ENCODE peak calls at places on chromosomes 5 and 9, in seven cellular contexts. One of them, this sample, is unnamed.

GRCh38 chr9:3916984-3917383 is 382.9 kb downstream of the GLIS3 start:
- DNase-seq in lower lobe of right lung: no peak
- DNase-seq in BE2C: no peak
- DNase-seq in small intestine: no peak
- DNase-seq in prostate gland: no peak
- DNase-seq in ovary: no peak
- DNase-seq in AG10803: peak
- DNase-seq in this sample: no peak

GRCh38 chr5:67234671-67235176 is 38.1 kb upstream of the CD180 start:
- DNase-seq in AG10803: peak
- DNase-seq in small intestine: no peak
- DNase-seq in ovary: peak
- DNase-seq in prostate gland: peak
- DNase-seq in lower lobe of right lung: peak
- DNase-seq in BE2C: peak
- DNase-seq in this sample: peak

GRCh38 chr5:6633469-6634326 is 458 bp downstream of the SRD5A1 start:
- DNase-seq in ovary: no peak
- DNase-seq in BE2C: peak
- DNase-seq in lower lobe of right lung: no peak
- DNase-seq in prostate gland: peak
- DNase-seq in AG10803: no peak
- DNase-seq in small intestine: peak
- DNase-seq in this sample: peak

GRCh38 chr5:105506692-105507277 is 1944.2 kb upstream of the NUDT12 start:
- DNase-seq in prostate gland: no peak
- DNase-seq in BE2C: peak
- DNase-seq in AG10803: no peak
- DNase-seq in small intestine: no peak
- DNase-seq in lower lobe of right lung: no peak
- DNase-seq in ovary: no peak
- DNase-seq in this sample: no peak

GRCh38 chr5:128546658-128547281 is 8.7 kb upstream of the FBN2 start:
- DNase-seq in BE2C: no peak
- DNase-seq in lower lobe of right lung: no peak
- DNase-seq in small intestine: no peak
- DNase-seq in AG10803: no peak
- DNase-seq in prostate gland: no peak
- DNase-seq in ovary: no peak
- DNase-seq in this sample: no peak

GRCh38 chr5:179699640-179700298 is 1.0 kb downstream of the CANX start:
- DNase-seq in small intestine: peak
- DNase-seq in ovary: no peak
- DNase-seq in AG10803: peak
- DNase-seq in prostate gland: no peak
- DNase-seq in lower lobe of right lung: no peak
- DNase-seq in BE2C: peak
- DNase-seq in this sample: peak

GRCh38 chr5:109387408-109387974 is 22.3 kb downstream of the PJA2 start:
- DNase-seq in BE2C: no peak
- DNase-seq in ovary: no peak
- DNase-seq in small intestine: no peak
- DNase-seq in lower lobe of right lung: no peak
- DNase-seq in AG10803: no peak
- DNase-seq in prostate gland: no peak
- DNase-seq in this sample: no peak

GRCh38 chr9:135244751-135245221 is 157.3 kb downstream of the OLFM1 start:
- DNase-seq in prostate gland: peak
- DNase-seq in lower lobe of right lung: peak
- DNase-seq in ovary: no peak
- DNase-seq in AG10803: no peak
- DNase-seq in BE2C: peak
- DNase-seq in small intestine: no peak
- DNase-seq in this sample: peak

GRCh38 chr5:38843665-38844064 is 2.1 kb upstream of the OSMR start:
- DNase-seq in small intestine: no peak
- DNase-seq in prostate gland: no peak
- DNase-seq in ovary: no peak
- DNase-seq in AG10803: no peak
- DNase-seq in lower lobe of right lung: no peak
- DNase-seq in BE2C: no peak
- DNase-seq in this sample: no peak

GRCh38 chr5:38846379-38846967 is 661 bp downstream of the OSMR start:
- DNase-seq in small intestine: no peak
- DNase-seq in BE2C: no peak
- DNase-seq in prostate gland: no peak
- DNase-seq in ovary: peak
- DNase-seq in AG10803: peak
- DNase-seq in lower lobe of right lung: no peak
- DNase-seq in this sample: no peak

GRCh38 chr5:38845555-38846378 is at the start of gene OSMR:
- DNase-seq in small intestine: peak
- DNase-seq in AG10803: peak
- DNase-seq in lower lobe of right lung: peak
- DNase-seq in prostate gland: peak
- DNase-seq in BE2C: no peak
- DNase-seq in ovary: peak
- DNase-seq in this sample: peak

GRCh38 chr5:38848637-38849036 is 2.8 kb downstream of the OSMR start:
- DNase-seq in lower lobe of right lung: no peak
- DNase-seq in small intestine: no peak
- DNase-seq in AG10803: no peak
- DNase-seq in prostate gland: no peak
- DNase-seq in BE2C: no peak
- DNase-seq in ovary: no peak
- DNase-seq in this sample: no peak

DNA sequence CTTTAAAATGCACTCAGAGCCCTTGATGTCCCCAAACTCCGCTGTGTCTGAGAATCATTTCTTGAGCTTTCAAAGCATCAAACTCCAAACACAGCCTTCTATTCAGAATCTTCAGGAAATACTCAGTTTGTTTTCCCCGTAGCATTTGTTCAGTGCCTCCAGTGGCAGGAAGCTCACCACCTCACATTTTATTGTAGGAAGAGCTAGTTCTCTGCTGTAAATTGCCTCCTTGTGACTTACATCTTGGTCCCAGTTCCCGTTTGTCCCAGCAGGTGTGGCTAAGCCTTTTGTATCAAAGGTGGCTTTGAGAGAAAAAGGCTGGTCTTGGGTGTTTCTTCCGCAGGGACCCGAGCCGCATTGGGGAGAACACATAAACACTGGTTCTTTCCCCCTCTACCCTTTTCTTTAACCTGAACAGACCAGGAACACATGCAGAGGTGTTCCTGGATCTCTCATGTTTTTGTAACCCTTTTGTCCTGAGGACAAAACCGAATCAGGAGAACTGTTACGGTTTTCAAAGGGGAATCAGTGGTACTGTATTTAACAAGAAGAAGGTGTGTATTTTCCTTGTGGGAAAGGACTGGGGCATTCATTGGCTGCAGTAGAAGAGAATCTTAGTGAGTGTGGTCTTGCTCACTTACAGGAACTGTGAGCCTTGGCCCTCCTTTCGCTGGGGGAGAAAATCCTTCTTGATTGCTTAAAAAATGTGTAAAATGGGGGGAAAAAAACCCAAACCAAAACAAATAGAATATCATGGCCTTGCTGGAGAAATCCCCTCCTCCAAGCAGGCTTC is 1.9 kb downstream of the OSMR start:
- DNase-seq in BE2C: no peak
- DNase-seq in lower lobe of right lung: no peak
- DNase-seq in small intestine: no peak
- DNase-seq in prostate gland: no peak
- DNase-seq in AG10803: no peak
- DNase-seq in ovary: no peak
- DNase-seq in this sample: peak
- H3K4me3 ChIP-seq in BE2C: no peak
- H3K4me3 ChIP-seq in lower lobe of right lung: peak
- H3K4me3 ChIP-seq in small intestine: no peak
- H3K4me3 ChIP-seq in prostate gland: no peak
- H3K4me3 ChIP-seq in AG10803: peak
- H3K4me3 ChIP-seq in ovary: peak
- H3K4me3 ChIP-seq in this sample: peak

DNA sequence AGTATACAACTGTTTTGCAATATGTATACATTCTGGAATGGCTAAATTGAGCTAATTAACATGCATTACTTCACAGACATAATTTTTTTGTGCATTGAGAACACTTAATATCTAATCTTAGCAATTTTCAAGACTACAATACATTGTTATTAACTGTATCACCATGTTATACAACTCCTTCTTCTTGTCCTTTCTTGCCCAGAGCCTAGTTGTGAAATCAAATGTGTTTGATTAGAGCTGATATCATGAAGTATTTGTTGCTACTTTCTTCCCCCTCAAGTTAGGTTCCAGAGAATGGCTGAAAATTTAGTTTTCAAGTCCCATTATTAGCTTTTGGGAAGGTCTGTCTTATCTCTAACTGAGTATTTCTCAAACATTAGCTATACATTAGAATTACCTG is 607.8 kb downstream of the PSAT1 start:
- DNase-seq in BE2C: no peak
- DNase-seq in ovary: no peak
- DNase-seq in prostate gland: no peak
- DNase-seq in AG10803: no peak
- DNase-seq in small intestine: no peak
- DNase-seq in lower lobe of right lung: no peak
- DNase-seq in this sample: no peak
- H3K4me3 ChIP-seq in BE2C: no peak
- H3K4me3 ChIP-seq in ovary: no peak
- H3K4me3 ChIP-seq in prostate gland: no peak
- H3K4me3 ChIP-seq in AG10803: no peak
- H3K4me3 ChIP-seq in small intestine: no peak
- H3K4me3 ChIP-seq in lower lobe of right lung: no peak
- H3K4me3 ChIP-seq in this sample: no peak

DNA sequence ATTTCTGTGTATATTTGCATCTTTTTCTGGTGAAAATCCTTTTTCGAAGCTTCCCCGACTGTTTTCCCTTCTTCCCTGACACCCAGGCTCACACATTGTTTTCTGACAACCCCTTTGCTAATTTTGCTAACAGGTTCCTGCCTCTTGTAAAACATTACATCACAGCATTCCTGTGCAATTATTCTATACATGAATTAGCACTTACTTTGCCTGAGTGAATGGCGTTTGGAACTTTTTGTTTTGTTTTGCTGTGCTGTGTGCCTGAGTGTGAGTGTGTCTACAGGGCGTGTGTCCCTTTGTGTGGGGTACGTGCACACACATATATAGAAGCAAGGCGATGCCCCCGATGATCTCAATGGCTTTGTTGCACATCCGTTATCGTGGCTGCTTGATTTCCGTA is 398.4 kb upstream of the IRX1 start:
- DNase-seq in lower lobe of right lung: no peak
- DNase-seq in small intestine: no peak
- DNase-seq in BE2C: no peak
- DNase-seq in prostate gland: no peak
- DNase-seq in AG10803: no peak
- DNase-seq in ovary: no peak
- DNase-seq in this sample: no peak
- H3K4me3 ChIP-seq in lower lobe of right lung: no peak
- H3K4me3 ChIP-seq in small intestine: no peak
- H3K4me3 ChIP-seq in BE2C: no peak
- H3K4me3 ChIP-seq in prostate gland: no peak
- H3K4me3 ChIP-seq in AG10803: no peak
- H3K4me3 ChIP-seq in ovary: no peak
- H3K4me3 ChIP-seq in this sample: no peak

GRCh38 chr5:142551242-142552067 is 134.4 kb downstream of the FGF1 start:
- DNase-seq in prostate gland: no peak
- DNase-seq in small intestine: peak
- DNase-seq in lower lobe of right lung: no peak
- DNase-seq in ovary: no peak
- DNase-seq in AG10803: peak
- DNase-seq in BE2C: peak
- DNase-seq in this sample: peak
- H3K4me3 ChIP-seq in prostate gland: no peak
- H3K4me3 ChIP-seq in small intestine: no peak
- H3K4me3 ChIP-seq in lower lobe of right lung: peak
- H3K4me3 ChIP-seq in ovary: no peak
- H3K4me3 ChIP-seq in AG10803: peak
- H3K4me3 ChIP-seq in BE2C: peak
- H3K4me3 ChIP-seq in this sample: peak

DNA sequence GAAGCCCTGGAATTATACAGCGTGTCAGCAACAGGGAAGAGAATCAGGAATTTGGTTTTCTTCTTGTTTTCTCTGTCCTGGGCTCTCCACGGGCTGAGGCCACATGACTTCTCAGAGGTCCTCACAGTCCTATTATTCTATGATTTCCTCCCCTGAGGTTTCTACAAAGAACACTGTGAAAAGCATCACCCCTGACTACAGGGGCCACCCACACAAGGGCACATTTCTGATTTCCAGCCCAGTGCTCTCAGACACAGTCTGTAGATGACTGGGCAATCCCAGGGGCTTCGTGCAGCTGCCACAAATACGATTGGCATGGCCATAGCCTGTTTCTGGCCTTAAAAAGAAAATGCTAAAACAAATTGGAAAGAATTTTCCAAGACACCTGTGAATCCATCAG is 284.9 kb downstream of the CEMIP2 start:
- DNase-seq in BE2C: no peak
- DNase-seq in lower lobe of right lung: no peak
- DNase-seq in ovary: no peak
- DNase-seq in prostate gland: no peak
- DNase-seq in AG10803: no peak
- DNase-seq in small intestine: no peak
- DNase-seq in this sample: no peak
- H3K4me3 ChIP-seq in BE2C: no peak
- H3K4me3 ChIP-seq in lower lobe of right lung: no peak
- H3K4me3 ChIP-seq in ovary: no peak
- H3K4me3 ChIP-seq in prostate gland: no peak
- H3K4me3 ChIP-seq in AG10803: no peak
- H3K4me3 ChIP-seq in small intestine: no peak
- H3K4me3 ChIP-seq in this sample: no peak

GRCh38 chr9:14314929-14315753 is 1.2 kb upstream of the NFIB start:
- DNase-seq in ovary: peak
- DNase-seq in prostate gland: peak
- DNase-seq in lower lobe of right lung: peak
- DNase-seq in BE2C: peak
- DNase-seq in AG10803: no peak
- DNase-seq in small intestine: peak
- DNase-seq in this sample: peak

GRCh38 chr9:14316574-14317304 is 2.8 kb upstream of the NFIB start:
- DNase-seq in small intestine: no peak
- DNase-seq in prostate gland: no peak
- DNase-seq in AG10803: no peak
- DNase-seq in lower lobe of right lung: no peak
- DNase-seq in BE2C: no peak
- DNase-seq in ovary: no peak
- DNase-seq in this sample: no peak

GRCh38 chr9:14318934-14319513 is 5.1 kb upstream of the NFIB start:
- DNase-seq in AG10803: no peak
- DNase-seq in small intestine: no peak
- DNase-seq in BE2C: no peak
- DNase-seq in ovary: no peak
- DNase-seq in prostate gland: no peak
- DNase-seq in lower lobe of right lung: no peak
- DNase-seq in this sample: no peak

GRCh38 chr9:14315754-14316573 is 2.0 kb upstream of the NFIB start:
- DNase-seq in lower lobe of right lung: peak
- DNase-seq in BE2C: peak
- DNase-seq in prostate gland: peak
- DNase-seq in AG10803: no peak
- DNase-seq in small intestine: peak
- DNase-seq in ovary: peak
- DNase-seq in this sample: peak

GRCh38 chr9:14317667-14318255 is 3.8 kb upstream of the NFIB start:
- DNase-seq in prostate gland: no peak
- DNase-seq in small intestine: no peak
- DNase-seq in ovary: no peak
- DNase-seq in AG10803: no peak
- DNase-seq in BE2C: no peak
- DNase-seq in lower lobe of right lung: no peak
- DNase-seq in this sample: no peak
- H3K4me3 ChIP-seq in prostate gland: no peak
- H3K4me3 ChIP-seq in small intestine: no peak
- H3K4me3 ChIP-seq in ovary: no peak
- H3K4me3 ChIP-seq in AG10803: no peak
- H3K4me3 ChIP-seq in BE2C: no peak
- H3K4me3 ChIP-seq in lower lobe of right lung: peak
- H3K4me3 ChIP-seq in this sample: no peak